ENCODE peak calls at places on chromosomes 11 and 22, in seven cellular contexts. J, R, K, Y, V, E and F are unnamed samples.

GRCh38 chr11:12386309-12386708 is 8.9 kb downstream of the PARVA start:
- DNase-seq in J (no peak), R (no peak), K (no peak), Y (no peak), V (no peak), E (no peak), F (no peak)

GRCh38 chr11:84899740-84900139 is 727.4 kb downstream of the DLG2 start:
- DNase-seq in J (peak), R (no peak), K (no peak), Y (no peak), V (no peak), E (no peak), F (no peak)

GRCh38 chr22:20027966-20028854 is 7.3 kb downstream of the TANGO2 start:
- DNase-seq in J (peak), R (no peak), K (no peak), Y (no peak), V (no peak), E (no peak), F (no peak)

GRCh38 chr22:42967933-42968332 is 47.0 kb downstream of the PACSIN2 start:
- DNase-seq in J (no peak), R (no peak), K (no peak), Y (no peak), V (no peak), E (no peak), F (no peak)

GRCh38 chr11:72773696-72774095 is 20.2 kb downstream of the STARD10 start:
- DNase-seq in J (no peak), R (no peak), K (no peak), Y (no peak), V (no peak), E (no peak), F (no peak)

GRCh38 chr11:116042125-116042524 is 537.9 kb upstream of the CADM1 start:
- DNase-seq in J (no peak), R (no peak), K (no peak), Y (no peak), V (no peak), E (no peak), F (no peak)

GRCh38 chr22:41382098-41382578 is 396 bp downstream of the TEF start:
- DNase-seq in J (no peak), R (peak), K (peak), Y (no peak), V (no peak), E (no peak), F (peak)

GRCh38 chr11:115279831-115280761 is 224.1 kb downstream of the CADM1 start:
- DNase-seq in J (no peak), R (no peak), K (no peak), Y (no peak), V (no peak), E (no peak), F (no peak)

GRCh38 chr11:70333206-70333605 is 62.7 kb downstream of the PPFIA1 start:
- DNase-seq in J (no peak), R (no peak), K (no peak), Y (no peak), V (no peak), E (no peak), F (no peak)

GRCh38 chr22:42699281-42699681 is 21.4 kb downstream of the A4GALT start:
- DNase-seq in J (no peak), R (no peak), K (no peak), Y (no peak), V (no peak), E (no peak), F (no peak)

GRCh38 chr11:77213589-77214428 is 85.8 kb downstream of the MYO7A start:
- DNase-seq in J (no peak), R (no peak), K (no peak), Y (no peak), V (no peak), E (no peak), F (no peak)

GRCh38 chr11:75342966-75343870 is 8.2 kb downstream of the ARRB1 start:
- DNase-seq in J (peak), R (no peak), K (no peak), Y (no peak), V (no peak), E (peak), F (no peak)

GRCh38 chr22:49394116-49394785 is 433.4 kb downstream of the BRD1 start:
- DNase-seq in J (peak), R (peak), K (no peak), Y (no peak), V (no peak), E (no peak), F (no peak)

GRCh38 chr11:69108030-69108429 is 47.7 kb upstream of the SMIM38 start:
- DNase-seq in J (no peak), R (no peak), K (no peak), Y (no peak), V (no peak), E (no peak), F (no peak)

GRCh38 chr11:64088159-64089026 is 52.7 kb downstream of the FLRT1 start:
- DNase-seq in J (peak), R (no peak), K (no peak), Y (no peak), V (no peak), E (peak), F (no peak)

GRCh38 chr22:23137905-23138520 is 3.8 kb downstream of the RSPH14 start:
- DNase-seq in J (no peak), R (peak), K (peak), Y (no peak), V (no peak), E (no peak), F (peak)

GRCh38 chr22:44847892-44848291 is 95.5 kb downstream of the ARHGAP8 start:
- DNase-seq in J (no peak), R (no peak), K (no peak), Y (no peak), V (no peak), E (no peak), F (no peak)

GRCh38 chr11:123487157-123487744 is 57.2 kb downstream of the GRAMD1B start:
- DNase-seq in J (no peak), R (no peak), K (no peak), Y (no peak), V (no peak), E (no peak), F (no peak)

GRCh38 chr22:49213731-49214352 is 613.8 kb downstream of the BRD1 start:
- DNase-seq in J (peak), R (no peak), K (no peak), Y (no peak), V (no peak), E (no peak), F (no peak)

GRCh38 chr11:71178076-71178475 is 74.3 kb downstream of the SHANK2 start:
- DNase-seq in J (no peak), R (no peak), K (no peak), Y (no peak), V (no peak), E (no peak), F (no peak)